ENCODE peak calls at places on chromosomes 4 and X, in seven cellular contexts. One of them, this sample, is unnamed.

GRCh38 chr4:27084685-27085356 is 224.2 kb downstream of the STIM2 start:
- DNase-seq in H1: peak
- DNase-seq in neuronal stem cell: peak
- DNase-seq in mesenchymal stem cell: peak
- DNase-seq in IMR-90: peak
- DNase-seq in trophoblast cell: peak
- DNase-seq in mesendoderm: peak
- DNase-seq in this sample: peak

GRCh38 chr4:8737601-8738279 is 133.9 kb downstream of the HMX1 start:
- DNase-seq in trophoblast cell: no peak
- DNase-seq in H1: no peak
- DNase-seq in mesendoderm: no peak
- DNase-seq in neuronal stem cell: no peak
- DNase-seq in IMR-90: no peak
- DNase-seq in mesenchymal stem cell: no peak
- DNase-seq in this sample: no peak

GRCh38 chr4:38056024-38056685 is 96.0 kb downstream of the PTTG2 start:
- DNase-seq in H1: no peak
- DNase-seq in IMR-90: no peak
- DNase-seq in mesendoderm: no peak
- DNase-seq in neuronal stem cell: no peak
- DNase-seq in trophoblast cell: no peak
- DNase-seq in mesenchymal stem cell: no peak
- DNase-seq in this sample: no peak

GRCh38 chr4:6991249-6991648 is 51.9 kb upstream of the TADA2B start:
- DNase-seq in trophoblast cell: no peak
- DNase-seq in neuronal stem cell: no peak
- DNase-seq in H1: no peak
- DNase-seq in mesendoderm: no peak
- DNase-seq in mesenchymal stem cell: no peak
- DNase-seq in IMR-90: no peak
- DNase-seq in this sample: no peak

GRCh38 chr4:7193040-7193958 is 961 bp downstream of the SORCS2 start:
- DNase-seq in H1: no peak
- DNase-seq in trophoblast cell: no peak
- DNase-seq in mesenchymal stem cell: no peak
- DNase-seq in IMR-90: no peak
- DNase-seq in mesendoderm: peak
- DNase-seq in neuronal stem cell: no peak
- DNase-seq in this sample: peak

GRCh38 chrX:45602151-45602550 is 401.5 kb upstream of the DIPK2B start:
- DNase-seq in IMR-90: peak
- DNase-seq in mesendoderm: no peak
- DNase-seq in trophoblast cell: no peak
- DNase-seq in mesenchymal stem cell: peak
- DNase-seq in H1: no peak
- DNase-seq in neuronal stem cell: no peak
- DNase-seq in this sample: no peak

GRCh38 chr4:151692443-151692782 is 68.4 kb downstream of the GATB start:
- DNase-seq in mesendoderm: no peak
- DNase-seq in neuronal stem cell: no peak
- DNase-seq in IMR-90: no peak
- DNase-seq in trophoblast cell: no peak
- DNase-seq in mesenchymal stem cell: no peak
- DNase-seq in H1: no peak
- DNase-seq in this sample: no peak

GRCh38 chr4:13917010-13917409 is 289.5 kb upstream of the BOD1L1 start:
- DNase-seq in mesenchymal stem cell: peak
- DNase-seq in trophoblast cell: no peak
- DNase-seq in neuronal stem cell: no peak
- DNase-seq in mesendoderm: no peak
- DNase-seq in IMR-90: peak
- DNase-seq in H1: no peak
- DNase-seq in this sample: no peak

GRCh38 chrX:110944793-110945466 is 149.3 kb upstream of the CHRDL1 start:
- DNase-seq in neuronal stem cell: peak
- DNase-seq in mesendoderm: peak
- DNase-seq in IMR-90: no peak
- DNase-seq in H1: peak
- DNase-seq in trophoblast cell: peak
- DNase-seq in mesenchymal stem cell: no peak
- DNase-seq in this sample: peak

GRCh38 chrX:84747516-84747915 is 245.3 kb upstream of the HDX start:
- DNase-seq in mesendoderm: no peak
- DNase-seq in trophoblast cell: no peak
- DNase-seq in IMR-90: no peak
- DNase-seq in mesenchymal stem cell: no peak
- DNase-seq in neuronal stem cell: no peak
- DNase-seq in H1: no peak
- DNase-seq in this sample: no peak

DNA sequence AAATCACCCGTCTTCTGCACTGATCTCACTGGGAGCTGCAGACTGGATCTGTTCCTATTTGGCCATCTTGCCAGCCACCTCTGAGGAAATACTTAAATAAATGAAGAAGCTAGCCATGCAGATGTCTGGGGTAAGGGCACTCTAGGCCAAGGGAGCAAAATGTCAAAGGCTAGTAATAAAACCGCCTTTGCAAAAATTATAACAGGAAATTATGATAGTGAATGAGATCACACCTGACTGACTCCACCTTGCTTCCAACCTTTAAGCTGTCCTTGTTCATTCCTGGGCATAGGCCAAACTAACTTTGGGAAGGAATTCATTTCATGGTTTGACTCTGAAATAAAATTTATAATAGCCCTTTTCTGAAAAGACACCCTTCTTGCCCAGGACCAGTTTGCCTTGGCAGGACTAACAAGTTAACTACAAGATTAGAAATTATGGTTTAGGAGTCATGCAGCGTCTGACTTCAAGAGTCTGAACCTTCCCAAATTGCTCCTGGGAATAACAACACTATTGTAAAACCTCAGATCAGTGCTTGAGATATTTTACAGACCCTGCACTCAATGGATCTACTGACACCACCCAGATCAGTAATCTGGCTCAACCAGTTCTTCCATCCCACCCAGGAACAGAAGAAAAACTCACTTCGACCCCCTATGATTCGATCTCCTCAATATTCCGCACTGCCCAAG is 246.9 kb upstream of the HDX start:
- DNase-seq in mesendoderm: no peak
- DNase-seq in trophoblast cell: no peak
- DNase-seq in IMR-90: no peak
- DNase-seq in H1: no peak
- DNase-seq in mesenchymal stem cell: no peak
- DNase-seq in neuronal stem cell: no peak
- DNase-seq in this sample: no peak
- H4K8ac ChIP-seq in mesendoderm: no peak
- H4K8ac ChIP-seq in trophoblast cell: no peak
- H4K8ac ChIP-seq in IMR-90: no peak
- H4K8ac ChIP-seq in H1: no peak
- H4K8ac ChIP-seq in mesenchymal stem cell: no peak
- H4K8ac ChIP-seq in neuronal stem cell: no peak
- H4K8ac ChIP-seq in this sample: no peak

DNA sequence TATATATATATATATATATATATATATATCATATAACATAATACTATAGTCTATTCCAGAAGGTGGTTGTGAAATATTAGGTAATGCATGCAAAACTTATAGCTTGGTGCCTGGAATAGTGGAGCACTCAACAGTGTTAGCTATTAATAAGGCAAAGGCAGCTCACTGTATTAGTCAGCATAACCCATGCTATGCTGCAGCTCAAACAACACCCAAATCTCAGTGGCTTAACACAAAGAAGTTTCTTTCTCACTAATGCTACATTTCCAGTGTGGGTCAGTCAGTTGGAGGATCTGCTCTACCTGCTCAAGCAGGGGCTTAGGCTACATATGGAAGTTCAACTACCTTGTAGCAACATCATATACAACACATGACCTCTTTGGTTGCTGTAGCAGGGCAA is 5.2 kb upstream of the RPGR start:
- DNase-seq in neuronal stem cell: no peak
- DNase-seq in trophoblast cell: no peak
- DNase-seq in mesenchymal stem cell: no peak
- DNase-seq in IMR-90: no peak
- DNase-seq in H1: no peak
- DNase-seq in mesendoderm: no peak
- DNase-seq in this sample: no peak
- H3K23ac ChIP-seq in neuronal stem cell: no peak
- H3K23ac ChIP-seq in trophoblast cell: no peak
- H3K23ac ChIP-seq in mesenchymal stem cell: no peak
- H3K23ac ChIP-seq in IMR-90: no peak
- H3K23ac ChIP-seq in H1: no peak
- H3K23ac ChIP-seq in mesendoderm: no peak
- H3K23ac ChIP-seq in this sample: no peak

GRCh38 chr4:187128226-187128625 is 404.6 kb upstream of the FAT1 start:
- DNase-seq in H1: no peak
- DNase-seq in mesenchymal stem cell: peak
- DNase-seq in neuronal stem cell: no peak
- DNase-seq in IMR-90: peak
- DNase-seq in trophoblast cell: peak
- DNase-seq in mesendoderm: peak
- DNase-seq in this sample: no peak

GRCh38 chr4:187127456-187127855 is 403.8 kb upstream of the FAT1 start:
- DNase-seq in neuronal stem cell: no peak
- DNase-seq in H1: no peak
- DNase-seq in trophoblast cell: no peak
- DNase-seq in IMR-90: no peak
- DNase-seq in mesenchymal stem cell: peak
- DNase-seq in mesendoderm: no peak
- DNase-seq in this sample: no peak

GRCh38 chr4:187124311-187124710 is 400.7 kb upstream of the FAT1 start:
- DNase-seq in mesendoderm: no peak
- DNase-seq in trophoblast cell: no peak
- DNase-seq in IMR-90: no peak
- DNase-seq in H1: no peak
- DNase-seq in mesenchymal stem cell: no peak
- DNase-seq in neuronal stem cell: peak
- DNase-seq in this sample: no peak

GRCh38 chr4:187125062-187125461 is 401.4 kb upstream of the FAT1 start:
- DNase-seq in neuronal stem cell: no peak
- DNase-seq in trophoblast cell: no peak
- DNase-seq in IMR-90: no peak
- DNase-seq in mesenchymal stem cell: no peak
- DNase-seq in H1: no peak
- DNase-seq in mesendoderm: no peak
- DNase-seq in this sample: no peak

DNA sequence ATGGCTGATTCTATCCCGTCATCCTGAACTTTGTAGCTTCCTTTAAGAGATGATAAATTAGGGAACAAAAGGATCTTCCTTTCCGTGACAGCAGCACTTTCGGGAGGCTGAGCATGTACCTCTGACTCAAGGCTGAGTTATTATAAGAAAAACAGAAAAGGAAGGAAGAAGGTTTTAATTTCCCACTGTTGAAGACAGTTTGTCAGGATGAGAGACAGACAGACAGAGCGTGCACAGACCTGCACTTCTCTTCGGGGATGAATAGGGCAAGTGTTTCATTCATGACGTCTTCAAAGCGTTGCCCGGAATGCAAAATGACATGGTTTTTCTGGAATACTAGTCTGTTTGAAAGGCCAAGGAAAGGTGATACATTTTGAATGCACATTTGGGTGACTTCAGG is 405.3 kb upstream of the FAT1 start:
- DNase-seq in H1: no peak
- DNase-seq in trophoblast cell: peak
- DNase-seq in neuronal stem cell: no peak
- DNase-seq in IMR-90: peak
- DNase-seq in mesendoderm: no peak
- DNase-seq in mesenchymal stem cell: peak
- DNase-seq in this sample: no peak
- H3K18ac ChIP-seq in H1: no peak
- H3K18ac ChIP-seq in trophoblast cell: no peak
- H3K18ac ChIP-seq in neuronal stem cell: no peak
- H3K18ac ChIP-seq in IMR-90: no peak
- H3K18ac ChIP-seq in mesendoderm: no peak
- H3K18ac ChIP-seq in mesenchymal stem cell: no peak
- H3K18ac ChIP-seq in this sample: no peak

GRCh38 chrX:115297189-115297588 is 7.7 kb downstream of the LUZP4 start:
- DNase-seq in H1: no peak
- DNase-seq in mesenchymal stem cell: no peak
- DNase-seq in neuronal stem cell: no peak
- DNase-seq in trophoblast cell: no peak
- DNase-seq in mesendoderm: no peak
- DNase-seq in IMR-90: no peak
- DNase-seq in this sample: no peak
- H4K8ac ChIP-seq in H1: no peak
- H4K8ac ChIP-seq in mesenchymal stem cell: no peak
- H4K8ac ChIP-seq in neuronal stem cell: no peak
- H4K8ac ChIP-seq in trophoblast cell: no peak
- H4K8ac ChIP-seq in mesendoderm: no peak
- H4K8ac ChIP-seq in IMR-90: no peak
- H4K8ac ChIP-seq in this sample: no peak

GRCh38 chrX:19655032-19655431 is 139.7 kb upstream of the MAP3K15 start:
- DNase-seq in neuronal stem cell: no peak
- DNase-seq in H1: no peak
- DNase-seq in mesenchymal stem cell: no peak
- DNase-seq in IMR-90: no peak
- DNase-seq in mesendoderm: no peak
- DNase-seq in trophoblast cell: no peak
- DNase-seq in this sample: no peak
- H3K23ac ChIP-seq in neuronal stem cell: no peak
- H3K23ac ChIP-seq in H1: no peak
- H3K23ac ChIP-seq in mesenchymal stem cell: no peak
- H3K23ac ChIP-seq in IMR-90: no peak
- H3K23ac ChIP-seq in mesendoderm: no peak
- H3K23ac ChIP-seq in trophoblast cell: no peak
- H3K23ac ChIP-seq in this sample: no peak

GRCh38 chrX:10074241-10074941 is 82.4 kb upstream of the CLCN4 start:
- DNase-seq in H1: no peak
- DNase-seq in neuronal stem cell: no peak
- DNase-seq in mesendoderm: no peak
- DNase-seq in trophoblast cell: no peak
- DNase-seq in mesenchymal stem cell: no peak
- DNase-seq in IMR-90: no peak
- DNase-seq in this sample: no peak

GRCh38 chrX:10070714-10071436 is 85.9 kb upstream of the CLCN4 start:
- DNase-seq in trophoblast cell: no peak
- DNase-seq in neuronal stem cell: no peak
- DNase-seq in IMR-90: no peak
- DNase-seq in mesendoderm: no peak
- DNase-seq in H1: no peak
- DNase-seq in mesenchymal stem cell: no peak
- DNase-seq in this sample: no peak

GRCh38 chrX:10072786-10073568 is 83.8 kb upstream of the CLCN4 start:
- DNase-seq in neuronal stem cell: no peak
- DNase-seq in mesendoderm: no peak
- DNase-seq in trophoblast cell: peak
- DNase-seq in mesenchymal stem cell: no peak
- DNase-seq in H1: no peak
- DNase-seq in IMR-90: no peak
- DNase-seq in this sample: no peak

GRCh38 chrX:10076765-10077164 is 80.0 kb upstream of the CLCN4 start:
- DNase-seq in neuronal stem cell: no peak
- DNase-seq in IMR-90: no peak
- DNase-seq in mesenchymal stem cell: no peak
- DNase-seq in trophoblast cell: no peak
- DNase-seq in mesendoderm: no peak
- DNase-seq in H1: no peak
- DNase-seq in this sample: no peak

GRCh38 chrX:10071451-10072163 is 85.2 kb upstream of the CLCN4 start:
- DNase-seq in IMR-90: no peak
- DNase-seq in mesendoderm: no peak
- DNase-seq in trophoblast cell: no peak
- DNase-seq in mesenchymal stem cell: no peak
- DNase-seq in H1: no peak
- DNase-seq in neuronal stem cell: no peak
- DNase-seq in this sample: no peak
- H3K18ac ChIP-seq in IMR-90: no peak
- H3K18ac ChIP-seq in mesendoderm: no peak
- H3K18ac ChIP-seq in trophoblast cell: no peak
- H3K18ac ChIP-seq in mesenchymal stem cell: no peak
- H3K18ac ChIP-seq in H1: no peak
- H3K18ac ChIP-seq in neuronal stem cell: no peak
- H3K18ac ChIP-seq in this sample: no peak

GRCh38 chr4:11426716-11427115 is 2.0 kb downstream of the HS3ST1 start:
- DNase-seq in trophoblast cell: peak
- DNase-seq in mesendoderm: peak
- DNase-seq in IMR-90: no peak
- DNase-seq in mesenchymal stem cell: peak
- DNase-seq in H1: no peak
- DNase-seq in neuronal stem cell: peak
- DNase-seq in this sample: no peak
- H4K8ac ChIP-seq in trophoblast cell: no peak
- H4K8ac ChIP-seq in mesendoderm: no peak
- H4K8ac ChIP-seq in IMR-90: no peak
- H4K8ac ChIP-seq in mesenchymal stem cell: no peak
- H4K8ac ChIP-seq in H1: no peak
- H4K8ac ChIP-seq in neuronal stem cell: no peak
- H4K8ac ChIP-seq in this sample: no peak

This sample was measured in H9.